ENCODE peak calls at places on chromosomes 6 and 20, in six cellular contexts. C, N, S, Z, X and D are unnamed samples.

GRCh38 chr6:66226099-66226498 is 519.1 kb upstream of the EYS start:
- DNase-seq in C (no peak), Z (no peak), X (no peak), S (no peak), N (no peak), D (no peak)

GRCh38 chr6:42249279-42249678 is 31.6 kb upstream of the MRPS10 start:
- DNase-seq in N (no peak), X (peak), Z (no peak), S (no peak), C (no peak), D (no peak)

GRCh38 chr20:23459431-23460112 is 6.9 kb upstream of the CST11 start:
- DNase-seq in Z (no peak), N (no peak), C (no peak), S (no peak), X (peak), D (no peak)

GRCh38 chr6:129717287-129717686 is 7.3 kb upstream of the ARHGAP18 start:
- DNase-seq in X (peak), S (no peak), C (no peak), N (no peak), Z (no peak), D (no peak)

GRCh38 chr6:33375143-33375649 is 16.4 kb upstream of the KIFC1 start:
- DNase-seq in N (peak), Z (peak), X (peak), S (no peak), C (no peak), D (no peak)

GRCh38 chr6:56024931-56025330 is 149.5 kb upstream of the BMP5 start:
- DNase-seq in N (no peak), C (no peak), X (peak), S (no peak), Z (no peak), D (no peak)

GRCh38 chr6:14092301-14092700 is 25.3 kb upstream of the CD83 start:
- DNase-seq in S (no peak), C (no peak), N (no peak), X (no peak), Z (no peak), D (no peak)

GRCh38 chr6:17341117-17341805 is 52.1 kb upstream of the CAP2 start:
- DNase-seq in X (peak), S (no peak), Z (no peak), N (no peak), C (no peak), D (no peak)

GRCh38 chr6:145204258-145204766 is 531.0 kb downstream of the EPM2A start:
- DNase-seq in X (no peak), N (no peak), C (no peak), Z (no peak), S (no peak), D (no peak)

GRCh38 chr6:111925296-111925695 is 52.0 kb upstream of the FYN start:
- DNase-seq in C (no peak), X (peak), Z (no peak), S (no peak), N (no peak), D (no peak)

GRCh38 chr6:49423817-49424216 is 39.2 kb downstream of the MMUT start:
- DNase-seq in S (peak), C (no peak), X (peak), Z (no peak), N (no peak), D (no peak)

GRCh38 chr20:61278296-61278695 is 26.2 kb downstream of the CDH4 start:
- DNase-seq in S (no peak), X (no peak), Z (no peak), N (no peak), C (no peak), D (no peak)

GRCh38 chr6:15363164-15363522 is 117.3 kb downstream of the JARID2 start:
- DNase-seq in X (no peak), Z (no peak), N (no peak), C (no peak), S (no peak), D (no peak)

GRCh38 chr6:35733633-35734032 is 3.2 kb upstream of the ARMC12 start:
- DNase-seq in C (no peak), Z (peak), S (no peak), X (no peak), N (no peak), D (no peak)

GRCh38 chr6:67345946-67346345 is 1289.1 kb upstream of the ADGRB3 start:
- DNase-seq in C (no peak), N (no peak), Z (no peak), S (no peak), X (peak), D (no peak)

GRCh38 chr20:19265646-19266374 is 53.4 kb downstream of the SLC24A3 start:
- DNase-seq in X (no peak), Z (no peak), N (no peak), S (peak), C (no peak), D (no peak)

GRCh38 chr6:100177956-100178355 is 183.9 kb upstream of the MCHR2 start:
- DNase-seq in X (no peak), S (no peak), N (no peak), C (no peak), Z (no peak), D (no peak)

GRCh38 chr6:39411465-39411864 is 89.0 kb upstream of the KCNK16 start:
- DNase-seq in X (peak), N (no peak), Z (no peak), S (no peak), C (no peak), D (no peak)

GRCh38 chr20:52490715-52491430 is 299.3 kb upstream of the ZFP64 start:
- DNase-seq in S (no peak), X (peak), Z (no peak), N (no peak), C (no peak), D (no peak)

GRCh38 chr6:68159433-68159832 is 475.6 kb upstream of the ADGRB3 start:
- DNase-seq in N (no peak), Z (no peak), S (no peak), C (no peak), X (no peak), D (no peak)

GRCh38 chr6:760982-761955 is 68.3 kb upstream of the EXOC2 start:
- DNase-seq in S (peak), N (no peak), C (no peak), Z (no peak), X (no peak), D (no peak)

GRCh38 chr6:167161895-167162467 is 4.2 kb upstream of the GPR31 start:
- DNase-seq in N (no peak), X (peak), C (no peak), S (no peak), Z (no peak), D (no peak)

GRCh38 chr20:2402271-2402980 is 21.7 kb downstream of the TGM6 start:
- DNase-seq in Z (no peak), X (peak), S (peak), N (no peak), C (no peak), D (no peak)

GRCh38 chr6:135488023-135488422 is 9.5 kb downstream of the AHI1 start:
- DNase-seq in S (no peak), X (peak), C (no peak), N (no peak), Z (no peak), D (no peak)

GRCh38 chr20:35240914-35241293 is 14.4 kb downstream of the MMP24 start:
- DNase-seq in S (no peak), X (no peak), C (no peak), N (no peak), Z (no peak), D (no peak)

GRCh38 chr6:139109558-139109957 is 25.3 kb upstream of the HECA start:
- DNase-seq in Z (no peak), X (no peak), S (peak), C (no peak), N (no peak), D (no peak)

GRCh38 chr6:21587925-21588811 is 5.4 kb upstream of the SOX4 start:
- DNase-seq in Z (peak), S (peak), X (peak), C (peak), N (peak), D (peak)

GRCh38 chr6:22956029-22956715 is 386.8 kb downstream of the HDGFL1 start:
- DNase-seq in X (no peak), N (no peak), C (no peak), Z (no peak), S (no peak), D (no peak)

GRCh38 chr20:41035207-41035606 is 6.6 kb downstream of the TOP1 start:
- DNase-seq in X (no peak), C (no peak), Z (no peak), S (peak), N (no peak), D (no peak)

GRCh38 chr6:24646771-24647170 is 780 bp upstream of the KIAA0319 start:
- DNase-seq in C (no peak), N (no peak), Z (no peak), S (no peak), X (peak), D (no peak)

GRCh38 chr6:24205020-24205492 is 79.0 kb downstream of the NRSN1 start:
- DNase-seq in S (peak), X (peak), N (no peak), C (no peak), Z (no peak), D (peak)

GRCh38 chr6:99434702-99435530 is 9.8 kb upstream of the PNISR start:
- DNase-seq in X (peak), N (no peak), Z (no peak), C (no peak), S (peak), D (no peak)

GRCh38 chr6:170448317-170448716 is 104.8 kb downstream of the PSMB1 start:
- DNase-seq in C (no peak), Z (no peak), N (no peak), S (no peak), X (no peak), D (no peak)

GRCh38 chr6:31267504-31268371 is 4.2 kb downstream of the HLA-C start:
- DNase-seq in Z (no peak), X (no peak), C (no peak), N (no peak), S (no peak), D (no peak)

GRCh38 chr6:3919130-3919628 is 70.0 kb downstream of the FAM50B start:
- DNase-seq in X (peak), N (peak), C (no peak), S (no peak), Z (no peak), D (no peak)

GRCh38 chr6:89161326-89162046 is 15.6 kb downstream of the PM20D2 start:
- DNase-seq in Z (no peak), X (no peak), N (no peak), S (peak), C (no peak), D (no peak)
- TF ChIP-seq CTCF in Z (no peak), X (no peak), N (no peak), S (peak), C (no peak), D (no peak)

GRCh38 chr20:58464838-58465237 is 50.4 kb downstream of the APCDD1L start:
- DNase-seq in C (no peak), Z (no peak), S (no peak), N (no peak), X (no peak), D (no peak)
- TF ChIP-seq CTCF in C (no peak), Z (no peak), S (no peak), N (no peak), X (no peak), D (no peak)

GRCh38 chr6:110325197-110325596 is 33.0 kb downstream of the METTL24 start:
- DNase-seq in C (no peak), S (no peak), X (no peak), N (no peak), Z (no peak), D (no peak)

GRCh38 chr6:110326609-110327008 is 31.5 kb downstream of the METTL24 start:
- DNase-seq in X (no peak), N (no peak), S (no peak), Z (no peak), C (no peak), D (no peak)

GRCh38 chr6:110329348-110329728 is 28.8 kb downstream of the METTL24 start:
- DNase-seq in X (no peak), Z (no peak), C (no peak), S (no peak), N (no peak), D (no peak)

GRCh38 chr6:110329729-110330436 is 28.3 kb downstream of the METTL24 start:
- DNase-seq in N (no peak), C (no peak), S (no peak), X (peak), Z (no peak), D (no peak)

GRCh38 chr6:110328231-110328630 is 29.9 kb downstream of the METTL24 start:
- DNase-seq in X (no peak), S (no peak), N (no peak), Z (no peak), C (no peak), D (no peak)
- TF ChIP-seq CTCF in X (no peak), S (no peak), N (no peak), Z (no peak), C (no peak), D (no peak)

DNA sequence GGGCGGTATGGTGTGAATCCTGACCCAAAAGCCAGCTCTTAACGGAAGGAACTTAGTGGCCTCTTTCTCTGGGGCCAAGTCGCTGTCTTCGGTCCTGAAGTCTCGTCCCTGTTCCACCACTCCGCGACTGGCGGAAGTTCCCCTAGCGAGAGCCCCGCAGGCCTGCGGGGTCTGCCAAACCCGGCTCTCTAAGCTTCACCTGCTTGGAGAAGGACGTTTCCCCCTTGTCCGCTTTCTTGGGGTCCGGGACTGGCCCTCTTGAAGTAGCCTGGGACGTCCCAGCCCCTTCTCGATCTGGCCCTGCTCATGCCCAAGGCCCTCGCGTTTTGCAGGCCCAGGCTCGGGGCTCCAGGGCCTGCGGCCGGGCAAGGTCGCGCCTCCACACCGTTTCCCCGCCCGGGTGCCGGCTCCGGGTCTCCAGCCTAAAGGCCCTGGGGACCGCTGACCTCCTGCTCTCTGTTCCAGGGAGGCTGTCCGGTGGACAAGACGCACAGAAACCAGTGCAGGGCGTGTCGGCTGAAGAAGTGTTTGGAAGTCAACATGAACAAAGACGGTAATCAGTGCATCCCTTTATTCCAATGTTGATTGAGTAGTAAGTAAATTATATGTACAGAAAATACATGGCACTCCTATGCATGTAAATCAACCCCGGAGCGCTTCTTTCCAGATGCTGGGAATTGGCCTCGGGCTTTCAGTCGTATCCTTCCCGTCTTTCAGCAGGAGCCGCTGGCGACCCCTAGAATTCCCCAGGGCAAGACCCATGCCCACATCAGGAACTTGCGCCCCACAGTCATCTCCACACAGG is 8.8 kb downstream of the NR2E1 start:
- DNase-seq in S (peak), C (no peak), N (no peak), X (no peak), Z (no peak), D (peak)
- TF ChIP-seq CTCF in S (no peak), C (no peak), N (no peak), X (no peak), Z (no peak), D (no peak)

DNA sequence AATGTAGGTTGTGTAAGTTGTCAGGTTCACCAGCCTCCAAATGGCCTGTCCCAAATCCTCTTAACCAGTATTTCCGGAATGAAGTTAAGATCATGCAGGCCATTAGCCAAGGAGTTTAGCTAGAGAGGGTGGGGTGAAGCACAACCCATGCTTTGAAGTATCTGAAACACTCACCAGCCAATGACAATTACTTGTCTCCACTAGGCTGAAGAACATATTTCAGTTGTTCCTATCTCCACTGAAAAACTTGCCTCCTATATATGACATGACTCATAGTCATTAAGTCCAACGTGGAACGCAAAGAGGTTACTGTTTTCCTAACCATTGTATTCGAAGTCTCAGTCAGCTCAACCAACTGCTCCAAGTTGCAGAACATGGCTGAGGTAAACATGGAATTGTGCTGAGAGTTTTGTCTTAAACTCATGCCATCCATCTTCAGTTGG is 37.4 kb upstream of the TNFAIP3 start:
- DNase-seq in S (no peak), N (no peak), X (peak), C (no peak), Z (no peak), D (no peak)
- TF ChIP-seq CTCF in S (no peak), N (no peak), X (no peak), C (no peak), Z (no peak), D (no peak)

GRCh38 chr20:37757550-37757949 is 63.7 kb downstream of the CTNNBL1 start:
- DNase-seq in Z (no peak), C (no peak), S (peak), X (peak), N (no peak), D (no peak)

GRCh38 chr20:37759761-37760209 is 66.0 kb downstream of the CTNNBL1 start:
- DNase-seq in X (no peak), C (no peak), N (no peak), S (no peak), Z (no peak), D (no peak)

GRCh38 chr20:37760322-37760721 is 66.5 kb downstream of the CTNNBL1 start:
- DNase-seq in N (no peak), X (no peak), Z (no peak), C (no peak), S (no peak), D (no peak)

GRCh38 chr20:37756234-37756633 is 62.4 kb downstream of the CTNNBL1 start:
- DNase-seq in Z (no peak), C (no peak), N (no peak), S (no peak), X (no peak), D (no peak)

GRCh38 chr20:37758332-37758731 is 64.5 kb downstream of the CTNNBL1 start:
- DNase-seq in S (peak), X (no peak), C (no peak), Z (no peak), N (no peak), D (no peak)
- TF ChIP-seq CTCF in S (peak), X (peak), C (no peak), Z (no peak), N (no peak), D (no peak)

GRCh38 chr6:119343167-119343566 is 6.4 kb downstream of the MAN1A1 start:
- DNase-seq in Z (no peak), X (no peak), N (no peak), C (no peak), S (no peak), D (no peak)
- TF ChIP-seq CTCF in Z (no peak), X (no peak), N (no peak), C (no peak), S (peak), D (no peak)